ENCODE peak calls at places on chromosome 22, in six cellular contexts. V, J, X, R, P and K are unnamed samples.

GRCh38 chr22:37148031-37148651 is 1.6 kb downstream of the IL2RB start:
- DNase-seq in J (no peak), V (no peak), P (no peak), R (no peak), X (no peak), K (no peak)

GRCh38 chr22:27973851-27974250 is 54.8 kb upstream of the PITPNB start:
- DNase-seq in P (no peak), R (no peak), X (no peak), J (no peak), V (no peak), K (no peak)

GRCh38 chr22:40345271-40345670 is 1.0 kb upstream of the ADSL start:
- DNase-seq in V (no peak), J (no peak), P (no peak), X (no peak), R (peak), K (no peak)

GRCh38 chr22:40022536-40023225 is 27.9 kb downstream of the FAM83F start:
- DNase-seq in X (no peak), J (no peak), P (no peak), R (no peak), V (no peak), K (no peak)

GRCh38 chr22:30266445-30267381 is at the start of gene OSM:
- DNase-seq in R (peak), J (peak), P (no peak), V (no peak), X (no peak), K (no peak)

GRCh38 chr22:40289991-40290459 is 56.3 kb upstream of the ADSL start:
- DNase-seq in R (no peak), J (no peak), V (no peak), X (no peak), P (no peak), K (no peak)

GRCh38 chr22:35330258-35330861 is 30.7 kb downstream of the TOM1 start:
- DNase-seq in V (no peak), X (no peak), R (peak), P (peak), J (peak), K (peak)

GRCh38 chr22:38734203-38735100 is 21.3 kb downstream of the SUN2 start:
- DNase-seq in X (no peak), J (peak), R (no peak), P (no peak), V (no peak), K (no peak)

GRCh38 chr22:48758021-48758561 is 1069.6 kb downstream of the BRD1 start:
- DNase-seq in V (no peak), R (peak), P (no peak), J (peak), X (no peak), K (no peak)

GRCh38 chr22:39514373-39514973 is 5.9 kb upstream of the ATF4 start:
- DNase-seq in V (no peak), J (peak), P (peak), X (peak), R (peak), K (no peak)

GRCh38 chr22:26635117-26635516 is 13.4 kb downstream of the CRYBA4 start:
- DNase-seq in X (no peak), R (no peak), P (no peak), V (no peak), J (no peak), K (no peak)

GRCh38 chr22:20380486-20380885 is 13.5 kb upstream of the ZNF74 start:
- DNase-seq in V (no peak), R (no peak), P (no peak), J (no peak), X (no peak), K (no peak)

GRCh38 chr22:27794244-27794643 is 7.3 kb downstream of the MN1 start:
- DNase-seq in J (no peak), P (no peak), V (no peak), X (no peak), R (no peak), K (no peak)

GRCh38 chr22:19715286-19715939 is 1.1 kb downstream of the SEPTIN5 start:
- DNase-seq in R (no peak), P (no peak), V (no peak), X (no peak), J (no peak), K (no peak)

GRCh38 chr22:49291169-49291568 is 536.5 kb downstream of the BRD1 start:
- DNase-seq in R (no peak), X (no peak), P (no peak), J (no peak), V (no peak), K (peak)

GRCh38 chr22:20244744-20245576 is 23.2 kb downstream of the RTN4R start:
- DNase-seq in J (no peak), R (no peak), V (no peak), P (no peak), X (no peak), K (no peak)

GRCh38 chr22:22912722-22913253 is 25.2 kb downstream of the IGLL5 start:
- DNase-seq in P (no peak), R (no peak), V (no peak), J (no peak), X (no peak), K (no peak)

GRCh38 chr22:20008221-20008995 is 8.2 kb downstream of the ARVCF start:
- DNase-seq in V (no peak), X (no peak), J (peak), R (no peak), P (no peak), K (no peak)

GRCh38 chr22:38219644-38220043 is 17.9 kb downstream of the MAFF start:
- DNase-seq in R (no peak), V (no peak), X (no peak), J (no peak), P (no peak), K (no peak)

GRCh38 chr22:37244114-37244921 is at the start of gene RAC2:
- DNase-seq in V (no peak), J (peak), R (peak), X (no peak), P (peak), K (peak)

GRCh38 chr22:38610234-38610633 is 40.3 kb upstream of the DMC1 start:
- DNase-seq in V (no peak), R (no peak), P (no peak), J (no peak), X (no peak), K (no peak)

GRCh38 chr22:48891688-48892380 is 935.8 kb downstream of the BRD1 start:
- DNase-seq in X (no peak), R (no peak), P (no peak), V (no peak), J (no peak), K (no peak)

GRCh38 chr22:42277232-42277753 is 6.8 kb upstream of the TCF20 start:
- DNase-seq in V (no peak), P (no peak), X (no peak), J (no peak), R (no peak), K (no peak)

GRCh38 chr22:25008666-25009065 is 56.1 kb downstream of the KIAA1671 start:
- DNase-seq in V (no peak), J (no peak), P (no peak), R (no peak), X (no peak), K (no peak)

GRCh38 chr22:33896801-33897620 is 23.3 kb downstream of the LARGE1 start:
- DNase-seq in R (peak), V (no peak), X (no peak), P (no peak), J (no peak), K (no peak)

GRCh38 chr22:50260434-50260800 is 1.1 kb downstream of the MAPK12 start:
- DNase-seq in R (no peak), P (no peak), V (no peak), J (no peak), X (no peak), K (no peak)

GRCh38 chr22:36027960-36028645 is 521 bp downstream of the RBFOX2 start:
- DNase-seq in X (peak), P (peak), J (peak), R (peak), V (no peak), K (no peak)

GRCh38 chr22:45212992-45213751 is 27.5 kb downstream of the KIAA0930 start:
- DNase-seq in V (no peak), X (no peak), R (peak), J (peak), P (peak), K (no peak)

GRCh38 chr22:45211435-45211834 is 29.3 kb downstream of the KIAA0930 start:
- DNase-seq in R (no peak), P (no peak), V (no peak), X (no peak), J (peak), K (no peak)

GRCh38 chr22:45210577-45211431 is 29.9 kb downstream of the KIAA0930 start:
- DNase-seq in J (no peak), X (no peak), V (no peak), R (no peak), P (no peak), K (no peak)

GRCh38 chr22:45212306-45212709 is 28.4 kb downstream of the KIAA0930 start:
- DNase-seq in J (peak), R (peak), X (peak), V (no peak), P (peak), K (peak)

GRCh38 chr22:45211848-45212247 is 28.8 kb downstream of the KIAA0930 start:
- DNase-seq in P (no peak), X (peak), J (peak), R (no peak), V (no peak), K (no peak)
- H3K4me3 ChIP-seq in P (peak), X (peak), J (no peak), R (no peak), V (no peak), K (peak)

GRCh38 chr22:43512279-43512678 is 100.5 kb downstream of the MPPED1 start:
- DNase-seq in V (no peak), R (no peak), P (no peak), X (no peak), J (no peak), K (no peak)

GRCh38 chr22:43515902-43516301 is 104.1 kb downstream of the MPPED1 start:
- DNase-seq in P (no peak), X (no peak), R (no peak), V (no peak), J (no peak), K (no peak)

GRCh38 chr22:43515411-43515810 is 103.6 kb downstream of the MPPED1 start:
- DNase-seq in R (no peak), J (no peak), X (no peak), V (no peak), P (no peak), K (no peak)

GRCh38 chr22:43516386-43516785 is 104.6 kb downstream of the MPPED1 start:
- DNase-seq in R (no peak), P (no peak), J (no peak), V (no peak), X (no peak), K (no peak)

GRCh38 chr22:43514476-43515157 is 102.8 kb downstream of the MPPED1 start:
- DNase-seq in X (no peak), J (no peak), R (no peak), P (no peak), V (no peak), K (no peak)
- TF ChIP-seq POLR2A in X (no peak), J (no peak), R (no peak), P (no peak), V (no peak), K (no peak)

GRCh38 chr22:46054878-46055158 is 77.9 kb upstream of the WNT7B start:
- DNase-seq in P (no peak), J (peak), R (no peak), X (no peak), V (no peak), K (no peak)
- H3K27ac ChIP-seq in P (peak), J (peak), R (peak), X (peak), V (no peak), K (peak)

GRCh38 chr22:43291381-43291780 is 51.8 kb downstream of the SCUBE1 start:
- DNase-seq in P (no peak), R (no peak), X (no peak), V (no peak), J (no peak), K (no peak)

GRCh38 chr22:43289976-43290663 is 53.1 kb downstream of the SCUBE1 start:
- DNase-seq in R (no peak), J (no peak), X (no peak), V (no peak), P (peak), K (no peak)

GRCh38 chr22:43288378-43288777 is 54.8 kb downstream of the SCUBE1 start:
- DNase-seq in J (no peak), R (no peak), X (no peak), V (no peak), P (no peak), K (no peak)

GRCh38 chr22:43288807-43289417 is 54.3 kb downstream of the SCUBE1 start:
- DNase-seq in J (no peak), R (no peak), V (no peak), X (no peak), P (no peak), K (no peak)

GRCh38 chr22:43289551-43289963 is 53.6 kb downstream of the SCUBE1 start:
- DNase-seq in P (no peak), R (no peak), X (no peak), V (no peak), J (no peak), K (no peak)
- H3K4me3 ChIP-seq in P (no peak), R (no peak), X (no peak), V (no peak), J (no peak), K (no peak)

GRCh38 chr22:29031236-29031982 is 30.2 kb downstream of the C22orf31 start:
- DNase-seq in J (peak), X (peak), V (peak), P (peak), R (peak), K (peak)
- TF ChIP-seq POLR2A in J (peak), X (no peak), V (peak), P (peak), R (peak), K (no peak)

GRCh38 chr22:17772963-17773605 is 1.2 kb downstream of the BID start:
- DNase-seq in R (no peak), V (no peak), J (no peak), P (no peak), X (no peak), K (no peak)

GRCh38 chr22:17769716-17770082 is 4.6 kb downstream of the BID start:
- DNase-seq in V (no peak), J (peak), P (no peak), R (no peak), X (no peak), K (no peak)

GRCh38 chr22:17769013-17769715 is 5.1 kb downstream of the BID start:
- DNase-seq in P (no peak), V (no peak), X (no peak), J (peak), R (no peak), K (no peak)

GRCh38 chr22:17772249-17772962 is 1.9 kb downstream of the BID start:
- DNase-seq in P (no peak), J (no peak), R (no peak), V (no peak), X (no peak), K (peak)

GRCh38 chr22:17770180-17771077 is 3.8 kb downstream of the BID start:
- DNase-seq in X (no peak), P (no peak), V (no peak), J (peak), R (no peak), K (no peak)
- H3K27ac ChIP-seq in X (no peak), P (no peak), V (no peak), J (peak), R (no peak), K (no peak)